ENCODE peak calls at places on chromosome 5, in seven cellular contexts. One of them, this sample, is unnamed.

GRCh38 chr5:32692066-32692746 is 18.9 kb upstream of the NPR3 start:
- DNase-seq in B cell: no peak
- DNase-seq in breast epithelium: no peak
- DNase-seq in CD8-positive, alpha-beta T cell: no peak
- DNase-seq in LNCaP clone FGC: no peak
- DNase-seq in fibroblast of pulmonary artery: peak; percentile 68
- DNase-seq in tibial artery: no peak
- DNase-seq in this sample: no peak

GRCh38 chr5:151257731-151258715 is 5.0 kb downstream of the GM2A start:
- DNase-seq in B cell: peak; percentile 74
- DNase-seq in breast epithelium: no peak
- DNase-seq in CD8-positive, alpha-beta T cell: no peak
- DNase-seq in LNCaP clone FGC: no peak
- DNase-seq in fibroblast of pulmonary artery: peak; percentile 13
- DNase-seq in tibial artery: no peak
- DNase-seq in this sample: no peak

GRCh38 chr5:82793808-82794419 is 283.3 kb downstream of the TMEM167A start:
- DNase-seq in B cell: no peak
- DNase-seq in breast epithelium: no peak
- DNase-seq in CD8-positive, alpha-beta T cell: peak; percentile 20
- DNase-seq in LNCaP clone FGC: peak; percentile 10
- DNase-seq in fibroblast of pulmonary artery: peak; percentile 60
- DNase-seq in tibial artery: no peak
- DNase-seq in this sample: no peak

GRCh38 chr5:10524376-10525123 is 39.3 kb upstream of the ANKRD33B start:
- DNase-seq in B cell: no peak
- DNase-seq in breast epithelium: no peak
- DNase-seq in CD8-positive, alpha-beta T cell: no peak
- DNase-seq in LNCaP clone FGC: no peak
- DNase-seq in fibroblast of pulmonary artery: peak; percentile 50
- DNase-seq in tibial artery: no peak
- DNase-seq in this sample: no peak

GRCh38 chr5:34494111-34494755 is 161.9 kb upstream of the RAI14 start:
- DNase-seq in B cell: no peak
- DNase-seq in breast epithelium: no peak
- DNase-seq in CD8-positive, alpha-beta T cell: no peak
- DNase-seq in LNCaP clone FGC: no peak
- DNase-seq in fibroblast of pulmonary artery: peak; percentile 62
- DNase-seq in tibial artery: no peak
- DNase-seq in this sample: no peak

GRCh38 chr5:133460172-133460758 is 152.1 kb downstream of the FSTL4 start:
- DNase-seq in B cell: no peak
- DNase-seq in breast epithelium: no peak
- DNase-seq in CD8-positive, alpha-beta T cell: no peak
- DNase-seq in LNCaP clone FGC: no peak
- DNase-seq in fibroblast of pulmonary artery: peak; percentile 8
- DNase-seq in tibial artery: no peak
- DNase-seq in this sample: no peak

GRCh38 chr5:138351056-138351455 is 1.4 kb upstream of the KDM3B start:
- DNase-seq in B cell: no peak
- DNase-seq in breast epithelium: no peak
- DNase-seq in CD8-positive, alpha-beta T cell: no peak
- DNase-seq in LNCaP clone FGC: no peak
- DNase-seq in fibroblast of pulmonary artery: peak; percentile 79
- DNase-seq in tibial artery: no peak
- DNase-seq in this sample: no peak

GRCh38 chr5:113167985-113168384 is 191.4 kb downstream of the DCP2 start:
- DNase-seq in B cell: no peak
- DNase-seq in breast epithelium: no peak
- DNase-seq in CD8-positive, alpha-beta T cell: no peak
- DNase-seq in LNCaP clone FGC: no peak
- DNase-seq in fibroblast of pulmonary artery: no peak
- DNase-seq in tibial artery: no peak
- DNase-seq in this sample: no peak

GRCh38 chr5:168260353-168261211 is 30.9 kb upstream of the WWC1 start:
- DNase-seq in B cell: no peak
- DNase-seq in breast epithelium: no peak
- DNase-seq in CD8-positive, alpha-beta T cell: no peak
- DNase-seq in LNCaP clone FGC: no peak
- DNase-seq in fibroblast of pulmonary artery: no peak
- DNase-seq in tibial artery: no peak
- DNase-seq in this sample: no peak

GRCh38 chr5:1783214-1783551 is 16.5 kb downstream of the MRPL36 start:
- DNase-seq in B cell: no peak
- DNase-seq in breast epithelium: no peak
- DNase-seq in CD8-positive, alpha-beta T cell: no peak
- DNase-seq in LNCaP clone FGC: no peak
- DNase-seq in fibroblast of pulmonary artery: no peak
- DNase-seq in tibial artery: no peak
- DNase-seq in this sample: no peak

GRCh38 chr5:154358410-154359221 is 87.2 kb upstream of the SAP30L start:
- DNase-seq in B cell: no peak
- DNase-seq in breast epithelium: no peak
- DNase-seq in CD8-positive, alpha-beta T cell: no peak
- DNase-seq in LNCaP clone FGC: no peak
- DNase-seq in fibroblast of pulmonary artery: peak; percentile 67
- DNase-seq in tibial artery: no peak
- DNase-seq in this sample: no peak

GRCh38 chr5:1545798-1546355 is 22.1 kb upstream of the LPCAT1 start:
- DNase-seq in B cell: peak; percentile 25
- DNase-seq in breast epithelium: no peak
- DNase-seq in CD8-positive, alpha-beta T cell: no peak
- DNase-seq in LNCaP clone FGC: peak; percentile 19
- DNase-seq in fibroblast of pulmonary artery: no peak
- DNase-seq in tibial artery: no peak
- DNase-seq in this sample: no peak

GRCh38 chr5:8333977-8334376 is 465.0 kb downstream of the MTRR start:
- DNase-seq in B cell: no peak
- DNase-seq in breast epithelium: no peak
- DNase-seq in CD8-positive, alpha-beta T cell: no peak
- DNase-seq in LNCaP clone FGC: no peak
- DNase-seq in fibroblast of pulmonary artery: no peak
- DNase-seq in tibial artery: no peak
- DNase-seq in this sample: no peak

GRCh38 chr5:64502181-64502580 is 3.6 kb upstream of the RGS7BP start:
- DNase-seq in B cell: no peak
- DNase-seq in breast epithelium: no peak
- DNase-seq in CD8-positive, alpha-beta T cell: no peak
- DNase-seq in LNCaP clone FGC: no peak
- DNase-seq in fibroblast of pulmonary artery: no peak
- DNase-seq in tibial artery: no peak
- DNase-seq in this sample: no peak

GRCh38 chr5:32089146-32090000 is 84.7 kb downstream of the GOLPH3 start:
- DNase-seq in B cell: no peak
- DNase-seq in breast epithelium: no peak
- DNase-seq in CD8-positive, alpha-beta T cell: no peak
- DNase-seq in LNCaP clone FGC: no peak
- DNase-seq in fibroblast of pulmonary artery: no peak
- DNase-seq in tibial artery: no peak
- DNase-seq in this sample: no peak

GRCh38 chr5:118611332-118611945 is 376.9 kb downstream of the DTWD2 start:
- DNase-seq in B cell: no peak
- DNase-seq in breast epithelium: no peak
- DNase-seq in CD8-positive, alpha-beta T cell: no peak
- DNase-seq in LNCaP clone FGC: peak; percentile 13
- DNase-seq in fibroblast of pulmonary artery: peak; percentile 39
- DNase-seq in tibial artery: no peak
- DNase-seq in this sample: no peak

GRCh38 chr5:124867064-124867707 is 120.7 kb upstream of the ZNF608 start:
- DNase-seq in B cell: no peak
- DNase-seq in breast epithelium: no peak
- DNase-seq in CD8-positive, alpha-beta T cell: no peak
- DNase-seq in LNCaP clone FGC: no peak
- DNase-seq in fibroblast of pulmonary artery: peak; percentile 17
- DNase-seq in tibial artery: no peak
- DNase-seq in this sample: no peak

GRCh38 chr5:119810217-119810616 is 180.9 kb downstream of the FAM170A start:
- DNase-seq in B cell: no peak
- DNase-seq in breast epithelium: no peak
- DNase-seq in CD8-positive, alpha-beta T cell: no peak
- DNase-seq in LNCaP clone FGC: peak; percentile 18
- DNase-seq in fibroblast of pulmonary artery: no peak
- DNase-seq in tibial artery: no peak
- DNase-seq in this sample: no peak

GRCh38 chr5:102090770-102091169 is 205.3 kb downstream of the SLCO4C1 start:
- DNase-seq in B cell: no peak
- DNase-seq in breast epithelium: no peak
- DNase-seq in CD8-positive, alpha-beta T cell: no peak
- DNase-seq in LNCaP clone FGC: peak; percentile 25
- DNase-seq in fibroblast of pulmonary artery: no peak
- DNase-seq in tibial artery: no peak
- DNase-seq in this sample: no peak

GRCh38 chr5:159047081-159047480 is 52.6 kb downstream of the EBF1 start:
- DNase-seq in B cell: no peak
- DNase-seq in breast epithelium: no peak
- DNase-seq in CD8-positive, alpha-beta T cell: no peak
- DNase-seq in LNCaP clone FGC: no peak
- DNase-seq in fibroblast of pulmonary artery: peak; percentile 45
- DNase-seq in tibial artery: no peak
- DNase-seq in this sample: no peak

GRCh38 chr5:159049844-159050318 is 49.8 kb downstream of the EBF1 start:
- DNase-seq in B cell: no peak
- DNase-seq in breast epithelium: no peak
- DNase-seq in CD8-positive, alpha-beta T cell: no peak
- DNase-seq in LNCaP clone FGC: no peak
- DNase-seq in fibroblast of pulmonary artery: peak; percentile 74
- DNase-seq in tibial artery: no peak
- DNase-seq in this sample: no peak

GRCh38 chr5:159045165-159045811 is 54.4 kb downstream of the EBF1 start:
- DNase-seq in B cell: no peak
- DNase-seq in breast epithelium: no peak
- DNase-seq in CD8-positive, alpha-beta T cell: no peak
- DNase-seq in LNCaP clone FGC: no peak
- DNase-seq in fibroblast of pulmonary artery: no peak
- DNase-seq in tibial artery: no peak
- DNase-seq in this sample: no peak

GRCh38 chr5:159050408-159051091 is 49.2 kb downstream of the EBF1 start:
- DNase-seq in B cell: no peak
- DNase-seq in breast epithelium: no peak
- DNase-seq in CD8-positive, alpha-beta T cell: no peak
- DNase-seq in LNCaP clone FGC: no peak
- DNase-seq in fibroblast of pulmonary artery: peak; percentile 43
- DNase-seq in tibial artery: no peak
- DNase-seq in this sample: no peak

DNA sequence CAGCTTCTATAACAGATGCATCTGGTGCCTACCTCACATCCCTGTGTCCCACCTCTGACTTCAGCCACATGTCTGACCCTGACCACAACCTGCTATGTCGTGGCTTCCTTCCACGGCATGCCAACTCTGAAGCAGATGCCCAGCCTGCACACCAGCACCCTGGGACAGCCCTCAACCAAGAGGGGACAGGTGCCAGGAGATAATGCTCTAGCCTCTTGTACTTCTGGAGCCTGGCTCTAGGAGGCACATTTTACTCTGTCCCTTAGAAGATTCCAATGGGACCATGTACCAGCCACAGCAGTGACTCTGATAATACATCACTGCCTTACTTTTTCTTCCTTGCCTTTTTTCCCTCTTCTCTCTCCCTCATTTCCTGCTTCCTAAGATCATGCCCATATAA is 51.4 kb downstream of the EBF1 start:
- DNase-seq in B cell: no peak
- DNase-seq in breast epithelium: no peak
- DNase-seq in CD8-positive, alpha-beta T cell: no peak
- DNase-seq in LNCaP clone FGC: no peak
- DNase-seq in fibroblast of pulmonary artery: no peak
- DNase-seq in tibial artery: no peak
- DNase-seq in this sample: no peak
- TF ChIP-seq CTCF in B cell: no peak
- TF ChIP-seq CTCF in breast epithelium: no peak
- TF ChIP-seq CTCF in CD8-positive, alpha-beta T cell: no peak
- TF ChIP-seq CTCF in LNCaP clone FGC: no peak
- TF ChIP-seq CTCF in fibroblast of pulmonary artery: no peak
- TF ChIP-seq CTCF in tibial artery: no peak
- TF ChIP-seq CTCF in this sample: no peak

DNA sequence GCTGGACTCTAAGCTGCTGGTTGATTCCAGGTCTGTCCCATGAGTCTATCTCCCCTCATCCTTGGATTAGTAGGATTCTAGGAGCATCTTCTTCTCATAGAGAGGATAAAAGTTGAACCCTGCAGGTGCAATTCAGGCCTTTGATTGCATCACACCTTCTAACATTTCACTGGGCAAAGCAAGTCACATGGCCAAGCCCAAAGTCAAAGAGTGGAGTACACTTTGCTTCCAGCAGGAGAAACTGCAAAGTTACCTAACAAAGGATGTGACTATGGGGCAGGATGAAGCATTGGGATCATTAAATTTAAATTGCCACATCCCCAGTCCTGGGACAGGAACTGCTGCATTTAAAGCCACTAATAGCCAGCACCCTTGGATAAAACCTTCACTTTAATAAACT is 51.0 kb upstream of the EGFLAM start:
- DNase-seq in B cell: no peak
- DNase-seq in breast epithelium: no peak
- DNase-seq in CD8-positive, alpha-beta T cell: no peak
- DNase-seq in LNCaP clone FGC: no peak
- DNase-seq in fibroblast of pulmonary artery: no peak
- DNase-seq in tibial artery: no peak
- DNase-seq in this sample: no peak
- TF ChIP-seq CTCF in B cell: no peak
- TF ChIP-seq CTCF in breast epithelium: no peak
- TF ChIP-seq CTCF in CD8-positive, alpha-beta T cell: no peak
- TF ChIP-seq CTCF in LNCaP clone FGC: no peak
- TF ChIP-seq CTCF in fibroblast of pulmonary artery: no peak
- TF ChIP-seq CTCF in tibial artery: no peak
- TF ChIP-seq CTCF in this sample: no peak

GRCh38 chr5:142924135-142924883 is 154.1 kb downstream of the ARHGAP26 start:
- DNase-seq in B cell: no peak
- DNase-seq in breast epithelium: no peak
- DNase-seq in CD8-positive, alpha-beta T cell: no peak
- DNase-seq in LNCaP clone FGC: no peak
- DNase-seq in fibroblast of pulmonary artery: peak; percentile 46
- DNase-seq in tibial artery: no peak
- DNase-seq in this sample: no peak
- TF ChIP-seq CTCF in B cell: no peak
- TF ChIP-seq CTCF in breast epithelium: no peak
- TF ChIP-seq CTCF in CD8-positive, alpha-beta T cell: no peak
- TF ChIP-seq CTCF in LNCaP clone FGC: peak; percentile 18
- TF ChIP-seq CTCF in fibroblast of pulmonary artery: peak; percentile 33
- TF ChIP-seq CTCF in tibial artery: no peak
- TF ChIP-seq CTCF in this sample: no peak

GRCh38 chr5:108749130-108749861 is 1.6 kb downstream of the FER start:
- DNase-seq in B cell: no peak
- DNase-seq in breast epithelium: no peak
- DNase-seq in CD8-positive, alpha-beta T cell: no peak
- DNase-seq in LNCaP clone FGC: no peak
- DNase-seq in fibroblast of pulmonary artery: no peak
- DNase-seq in tibial artery: peak; percentile 68
- DNase-seq in this sample: no peak
- TF ChIP-seq CTCF in B cell: no peak
- TF ChIP-seq CTCF in breast epithelium: no peak
- TF ChIP-seq CTCF in CD8-positive, alpha-beta T cell: no peak
- TF ChIP-seq CTCF in LNCaP clone FGC: no peak
- TF ChIP-seq CTCF in fibroblast of pulmonary artery: no peak
- TF ChIP-seq CTCF in tibial artery: no peak
- TF ChIP-seq CTCF in this sample: no peak

GRCh38 chr5:132065351-132065937 is 5.0 kb downstream of the IL3 start:
- DNase-seq in B cell: no peak
- DNase-seq in breast epithelium: peak; percentile 47
- DNase-seq in CD8-positive, alpha-beta T cell: no peak
- DNase-seq in LNCaP clone FGC: peak; percentile 36
- DNase-seq in fibroblast of pulmonary artery: peak; percentile 80
- DNase-seq in tibial artery: no peak
- DNase-seq in this sample: peak; percentile 62
- TF ChIP-seq CTCF in B cell: no peak
- TF ChIP-seq CTCF in breast epithelium: no peak
- TF ChIP-seq CTCF in CD8-positive, alpha-beta T cell: no peak
- TF ChIP-seq CTCF in LNCaP clone FGC: peak; percentile 85
- TF ChIP-seq CTCF in fibroblast of pulmonary artery: peak; percentile 72
- TF ChIP-seq CTCF in tibial artery: peak; percentile 30
- TF ChIP-seq CTCF in this sample: no peak